ENCODE peak calls at places on chromosomes 13 and 19, in six cellular contexts. P is HCT116, A is Panc1, J is GM23338, V is vagina, H is SK-N-SH. W is an unnamed sample.

GRCh38 chr13:96503481-96503880 is 413.6 kb downstream of the HS6ST3 start:
- DNase-seq in J (no peak), P (no peak), V (no peak), A (no peak), H (no peak), W (no peak)

GRCh38 chr19:12847159-12848139 is 9.1 kb downstream of the MAST1 start:
- DNase-seq in P (no peak), A (no peak), J (peak; percentile 93), V (no peak), H (peak; percentile 95), W (peak; percentile 85)

GRCh38 chr13:75432045-75432444 is 49.9 kb downstream of the TBC1D4 start:
- DNase-seq in J (peak; percentile 24), V (no peak), H (no peak), A (no peak), P (no peak), W (no peak)

GRCh38 chr19:51600940-51601575 is 29.1 kb downstream of the SIGLEC5 start:
- DNase-seq in V (no peak), H (no peak), A (no peak), J (peak; percentile 67), P (no peak), W (no peak)

GRCh38 chr13:100637380-100637779 is 37.2 kb downstream of the TMTC4 start:
- DNase-seq in P (no peak), J (no peak), H (no peak), V (no peak), A (no peak), W (no peak)

GRCh38 chr19:4474504-4475136 is 2.5 kb downstream of the HDGFL2 start:
- DNase-seq in V (no peak), A (no peak), P (no peak), J (peak; percentile 95), H (peak; percentile 95), W (no peak)

GRCh38 chr19:18799389-18799970 is 8.4 kb upstream of the COMP start:
- DNase-seq in A (no peak), P (no peak), V (no peak), J (no peak), H (no peak), W (no peak)

GRCh38 chr19:54530866-54531265 is 28.2 kb downstream of the LAIR2 start:
- DNase-seq in H (no peak), J (no peak), V (no peak), P (no peak), A (no peak), W (no peak)

GRCh38 chr13:40993119-40993518 is 26.0 kb downstream of the ELF1 start:
- DNase-seq in P (no peak), A (no peak), J (peak; percentile 53), H (no peak), V (no peak), W (no peak)

GRCh38 chr19:34187011-34187410 is 14.7 kb downstream of the LSM14A start:
- DNase-seq in H (no peak), J (no peak), V (no peak), P (no peak), A (no peak), W (no peak)

GRCh38 chr19:40585677-40586422 is 9.2 kb downstream of the SHKBP1 start:
- DNase-seq in P (no peak), V (no peak), A (no peak), H (no peak), J (no peak), W (no peak)

GRCh38 chr13:112434937-112435523 is 58.9 kb downstream of the SPACA7 start:
- DNase-seq in J (no peak), P (no peak), A (no peak), V (peak; percentile 58), H (no peak), W (no peak)

GRCh38 chr19:7074705-7075282 is 5.3 kb downstream of the ZNF557 start:
- DNase-seq in A (no peak), H (no peak), P (no peak), V (no peak), J (no peak), W (no peak)

GRCh38 chr19:7013678-7014077 is 7.6 kb downstream of the MBD3L2B start:
- DNase-seq in P (no peak), H (no peak), J (no peak), A (no peak), V (no peak), W (no peak)

GRCh38 chr13:77519808-77520207 is 15.7 kb upstream of the SCEL start:
- DNase-seq in H (no peak), V (no peak), P (no peak), J (no peak), A (no peak), W (no peak)

GRCh38 chr13:50188696-50189095 is 173.5 kb downstream of the KCNRG start:
- DNase-seq in P (no peak), J (no peak), H (no peak), V (no peak), A (no peak), W (no peak)

GRCh38 chr19:6260912-6261636 is 18.7 kb downstream of the MLLT1 start:
- DNase-seq in V (no peak), H (peak; percentile 84), A (no peak), P (no peak), J (peak; percentile 82), W (no peak)

DNA sequence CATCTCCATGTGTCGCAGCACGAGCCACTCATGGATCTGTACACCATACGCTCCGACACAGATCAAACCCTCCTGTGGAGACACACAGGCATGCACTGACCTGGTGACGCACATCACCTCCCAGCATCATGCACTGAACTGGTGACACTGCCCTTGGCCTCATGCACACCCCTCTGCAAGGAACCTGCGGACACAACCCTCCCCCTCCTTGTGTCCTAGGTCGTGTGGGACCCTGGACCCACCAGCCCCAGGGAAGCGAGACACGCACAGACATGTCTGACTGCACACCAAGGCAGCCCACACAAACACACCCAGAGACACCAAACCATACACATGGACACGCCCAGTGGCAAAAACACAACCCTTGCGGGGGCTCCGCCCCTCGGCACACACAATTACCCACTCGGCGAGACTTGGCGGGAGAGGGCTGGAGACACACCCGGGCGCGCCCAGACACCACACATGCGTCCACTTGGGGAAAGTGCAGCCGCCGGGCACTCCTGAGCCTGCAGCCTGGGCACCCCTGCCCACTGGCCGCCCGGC is 2.0 kb upstream of the KCNN4 start:
- DNase-seq in H (no peak), V (no peak), J (no peak), A (no peak), P (no peak), W (no peak)
- TF ChIP-seq POLR2AphosphoS5 in H (no peak), V (no peak), J (no peak), A (no peak), P (peak; percentile 11), W (no peak)

GRCh38 chr13:51825165-51825592 is 19.8 kb downstream of the TMEM272 start:
- DNase-seq in H (no peak), V (no peak), J (no peak), A (no peak), P (no peak), W (no peak)

GRCh38 chr13:51823351-51823750 is 19.4 kb upstream of the DHRS12 start:
- DNase-seq in A (no peak), V (no peak), J (no peak), H (no peak), P (no peak), W (no peak)

GRCh38 chr13:51825681-51826254 is 19.2 kb downstream of the TMEM272 start:
- DNase-seq in A (no peak), J (no peak), V (no peak), H (no peak), P (no peak), W (no peak)

GRCh38 chr13:51822106-51822840 is 18.3 kb upstream of the DHRS12 start:
- DNase-seq in H (no peak), V (no peak), J (no peak), A (no peak), P (no peak), W (no peak)

GRCh38 chr13:51823861-51824260 is 19.9 kb upstream of the DHRS12 start:
- DNase-seq in V (no peak), P (no peak), A (no peak), H (no peak), J (no peak), W (no peak)
- H3K27ac ChIP-seq in V (no peak overlapping the region), P (no peak overlapping the region), A (no peak overlapping the region), H (no peak overlapping the region), J (no peak overlapping the region), W (no peak overlapping the region)

GRCh38 chr13:106534844-106535551 is 464 bp downstream of the EFNB2 start:
- DNase-seq in J (peak; percentile 35), V (no peak), H (no peak), A (no peak), P (no peak), W (no peak)

GRCh38 chr13:106537521-106537920 is 2.1 kb upstream of the EFNB2 start:
- DNase-seq in H (no peak), J (no peak), P (no peak), A (no peak), V (no peak), W (no peak)

GRCh38 chr13:106536244-106537034 is 977 bp upstream of the EFNB2 start:
- DNase-seq in V (no peak), P (peak; percentile 63), A (peak; percentile 38), H (peak; percentile 81), J (peak; percentile 96), W (peak; percentile 67)

GRCh38 chr13:106533940-106534843 is 1.3 kb downstream of the EFNB2 start:
- DNase-seq in V (no peak), P (no peak), A (no peak), J (peak; percentile 56), H (peak; percentile 64), W (no peak)

GRCh38 chr13:106535552-106536243 is at the start of gene EFNB2:
- DNase-seq in V (no peak), H (peak; percentile 98), P (peak; percentile 85), J (peak; percentile 91), A (peak; percentile 12), W (peak; percentile 84)
- TF ChIP-seq CTCF in V (no peak), H (no peak), P (no peak), J (no peak), A (no peak), W (no peak)

GRCh38 chr13:22861958-22862466 is 318.8 kb upstream of the SGCG start:
- DNase-seq in H (no peak), J (no peak), P (no peak), V (no peak), A (no peak), W (no peak)
- TF ChIP-seq POLR2AphosphoS5 in H (no peak), J (no peak), P (no peak), V (no peak), A (no peak), W (no peak)

DNA sequence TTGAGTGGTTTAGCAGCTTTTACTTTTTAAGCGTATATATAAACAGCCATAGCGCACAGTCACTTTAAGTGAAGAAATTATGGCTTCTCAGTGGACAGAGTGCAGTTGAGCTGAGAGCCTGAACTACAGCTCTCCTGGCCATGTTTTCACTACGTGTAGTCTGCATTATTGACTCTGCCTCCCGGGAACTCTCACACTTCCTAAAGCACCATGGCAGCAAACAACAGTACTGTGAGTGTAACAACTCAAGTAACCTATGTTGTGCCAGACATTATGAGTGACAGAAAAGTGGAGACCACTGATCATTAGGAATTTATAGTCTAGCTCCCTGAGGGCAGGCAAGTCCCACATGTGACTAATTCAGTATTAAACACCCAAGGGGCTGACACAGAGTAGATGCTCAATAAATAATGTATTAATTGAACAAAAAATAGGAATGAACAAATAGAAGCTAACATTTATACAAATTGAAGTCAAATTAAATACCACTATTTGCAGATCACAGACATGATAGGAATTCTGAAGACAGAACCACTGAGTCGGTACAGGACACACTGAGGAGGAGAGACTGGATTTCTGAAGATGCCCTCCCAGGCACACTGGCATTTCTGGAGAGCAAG is 19.7 kb downstream of the EFNB2 start:
- DNase-seq in P (no peak), J (no peak), V (no peak), A (no peak), H (no peak), W (no peak)
- H3K27ac ChIP-seq in P (no peak overlapping the region), J (peak overlapping the region; percentile 22), V (no peak overlapping the region), A (no peak overlapping the region), H (no peak overlapping the region), W (no peak overlapping the region)

GRCh38 chr13:54185785-54186184 is 1157.2 kb downstream of the OLFM4 start:
- DNase-seq in P (no peak), V (no peak), J (peak; percentile 88), A (no peak), H (no peak), W (no peak)
- TF ChIP-seq CTCF in P (no peak), V (no peak), J (peak; percentile 97), A (no peak), H (no peak), W (no peak)

W was measured in breast epithelium.